ENCODE peak calls at places on chromosomes 1 and 21, in four cellular contexts. L, S, R and T are unnamed samples.

GRCh38 chr1:61452354-61452990 is 272.5 kb downstream of the TM2D1 start:
- DNase-seq in S (no peak), R (no peak), L (no peak), T (no peak)

GRCh38 chr1:22861764-22862440 is 110.8 kb downstream of the LACTBL1 start:
- DNase-seq in S (peak), R (peak), L (peak), T (no peak)

GRCh38 chr1:22816063-22816775 is 105.6 kb downstream of the EPHB2 start:
- DNase-seq in R (no peak), L (no peak), S (no peak), T (no peak)

GRCh38 chr1:79787631-79788030 is 781.1 kb upstream of the ADGRL4 start:
- DNase-seq in S (no peak), L (no peak), R (no peak), T (no peak)

GRCh38 chr21:37939251-37939650 is 23.0 kb upstream of the KCNJ6 start:
- DNase-seq in S (no peak), R (no peak), L (no peak), T (no peak)

GRCh38 chr1:168615965-168616364 is 39.6 kb downstream of the XCL1 start:
- DNase-seq in L (no peak), S (no peak), R (no peak), T (no peak)

GRCh38 chr1:154467768-154468102 is 34.3 kb upstream of the TDRD10 start:
- DNase-seq in R (no peak), S (no peak), L (no peak), T (no peak)

GRCh38 chr1:3222042-3222692 is 153.2 kb downstream of the PRDM16 start:
- DNase-seq in R (peak), S (no peak), L (peak), T (no peak)

GRCh38 chr1:169538998-169539871 is 47.0 kb downstream of the F5 start:
- DNase-seq in S (no peak), R (no peak), L (no peak), T (no peak)

GRCh38 chr1:212430955-212431394 is 1.7 kb upstream of the NENF start:
- DNase-seq in L (no peak), S (no peak), R (no peak), T (no peak)

GRCh38 chr1:7105258-7105657 is 320.0 kb downstream of the CAMTA1 start:
- DNase-seq in L (no peak), S (no peak), R (no peak), T (no peak)

GRCh38 chr1:110634455-110635281 is 28.5 kb upstream of the KCNA2 start:
- DNase-seq in S (no peak), L (no peak), R (peak), T (peak)

GRCh38 chr1:31005617-31006166 is 59.8 kb downstream of the PUM1 start:
- DNase-seq in L (no peak), S (no peak), R (no peak), T (no peak)

GRCh38 chr1:54949971-54950360 is 30.5 kb upstream of the TMEM61 start:
- DNase-seq in L (no peak), R (no peak), S (no peak), T (no peak)

GRCh38 chr1:54942976-54943375 is 37.5 kb upstream of the TMEM61 start:
- DNase-seq in L (no peak), R (no peak), S (no peak), T (no peak)

GRCh38 chr1:54947540-54947939 is 32.9 kb upstream of the TMEM61 start:
- DNase-seq in S (no peak), R (no peak), L (no peak), T (no peak)

GRCh38 chr1:54944610-54945392 is 35.6 kb upstream of the TMEM61 start:
- DNase-seq in R (peak), S (peak), L (peak), T (peak)

GRCh38 chr1:54945393-54945936 is 35.0 kb upstream of the TMEM61 start:
- DNase-seq in R (no peak), S (no peak), L (no peak), T (no peak)
- TF ChIP-seq CTCF in R (no peak), S (no peak), L (no peak), T (no peak)

GRCh38 chr1:66084442-66084841 is 291.7 kb downstream of the PDE4B start:
- DNase-seq in S (no peak), L (no peak), R (no peak), T (no peak)
- TF ChIP-seq CTCF in S (peak), L (no peak), R (no peak), T (no peak)

GRCh38 chr1:160954158-160955104 is at the start of gene ITLN2:
- DNase-seq in S (no peak), L (peak), R (peak), T (peak)
- TF ChIP-seq CTCF in S (peak), L (peak), R (peak), T (peak)

DNA sequence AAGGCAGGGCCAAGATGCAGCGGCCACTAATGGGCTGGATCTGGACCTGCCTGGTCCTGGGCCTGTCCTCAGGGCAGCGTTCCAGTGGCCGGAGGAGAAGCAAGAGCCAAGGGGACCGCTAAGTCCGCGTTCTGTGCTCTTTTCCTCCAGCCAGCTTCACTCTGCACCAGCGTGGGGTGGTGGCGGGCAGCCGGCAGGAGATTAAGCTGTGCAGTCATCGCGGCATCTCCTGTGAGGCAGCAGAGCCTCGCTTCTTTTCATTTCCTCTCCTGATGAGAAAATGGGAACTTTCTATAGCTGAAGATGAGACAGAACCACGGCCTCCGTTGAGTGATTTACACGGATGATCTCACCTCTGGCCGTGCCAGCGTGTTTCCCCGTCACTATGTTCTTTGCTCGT is 43.4 kb downstream of the AJAP1 start:
- DNase-seq in R (no peak), L (no peak), S (no peak), T (no peak)
- TF ChIP-seq CTCF in R (no peak), L (no peak), S (no peak), T (no peak)

GRCh38 chr1:115501476-115501875 is 140.3 kb upstream of the VANGL1 start:
- DNase-seq in S (no peak), L (no peak), R (no peak), T (no peak)

GRCh38 chr1:115505157-115505571 is 136.6 kb upstream of the VANGL1 start:
- DNase-seq in L (no peak), R (no peak), S (no peak), T (no peak)

GRCh38 chr1:115506523-115507255 is 135.1 kb upstream of the VANGL1 start:
- DNase-seq in R (no peak), L (no peak), S (no peak), T (no peak)

GRCh38 chr1:115507916-115508315 is 133.9 kb upstream of the VANGL1 start:
- DNase-seq in L (no peak), R (no peak), S (no peak), T (no peak)

DNA sequence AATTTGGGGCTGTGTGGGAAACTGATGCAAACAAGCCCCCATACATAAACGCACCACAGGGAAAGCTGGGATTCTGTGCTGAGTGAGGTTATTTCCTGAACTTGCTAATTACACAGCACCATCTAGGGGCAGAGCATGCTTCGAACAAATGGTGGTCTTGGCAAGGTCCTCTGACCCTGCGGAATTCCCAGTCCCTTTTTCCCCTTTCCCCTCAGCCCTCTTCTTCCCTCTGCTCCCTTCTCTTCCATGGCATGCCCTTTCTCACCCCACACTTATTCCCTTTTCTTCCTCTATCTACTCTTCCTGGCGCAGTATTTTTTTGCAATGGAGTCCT is 134.5 kb upstream of the VANGL1 start:
- DNase-seq in S (peak), R (no peak), L (peak), T (no peak)
- TF ChIP-seq CTCF in S (no peak), R (no peak), L (peak), T (no peak)

GRCh38 chr1:27405074-27405473 is 12.7 kb downstream of the GPR3 start:
- DNase-seq in S (no peak), R (no peak), L (no peak), T (no peak)
- TF ChIP-seq CTCF in S (no peak), R (no peak), L (no peak), T (no peak)

GRCh38 chr1:97245682-97246081 is 524.1 kb downstream of the PTBP2 start:
- DNase-seq in S (no peak), R (no peak), L (no peak), T (no peak)

GRCh38 chr1:97238816-97239215 is 517.2 kb downstream of the PTBP2 start:
- DNase-seq in S (no peak), L (no peak), R (no peak), T (no peak)

GRCh38 chr1:97247196-97247595 is 525.6 kb downstream of the PTBP2 start:
- DNase-seq in R (no peak), S (no peak), L (peak), T (no peak)

DNA sequence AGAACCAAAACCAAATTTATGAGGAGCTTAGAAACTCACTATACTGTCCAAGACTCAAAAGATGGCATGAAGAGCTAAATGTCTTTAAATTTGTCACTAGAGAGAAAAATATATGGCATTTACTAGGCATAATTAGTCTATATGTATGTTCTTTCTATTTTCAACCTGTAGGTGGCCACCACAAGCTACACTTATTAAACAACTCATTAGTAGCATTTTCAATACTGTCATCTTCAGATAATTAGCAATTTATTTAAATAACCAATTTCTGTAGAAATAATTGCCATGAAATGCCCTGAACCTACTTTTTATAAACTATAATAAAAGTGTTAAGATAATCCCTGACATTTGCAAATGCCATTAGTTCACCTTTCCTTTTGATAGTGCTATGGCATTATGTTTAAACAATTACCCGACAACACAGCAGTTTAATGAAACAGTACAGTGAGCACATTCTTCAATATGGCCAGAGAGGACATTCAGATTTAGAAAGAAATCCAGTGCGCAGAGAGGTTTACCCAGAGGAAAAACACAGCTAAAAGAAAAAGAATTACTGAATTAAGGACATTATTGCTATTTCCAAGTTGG is 522.5 kb downstream of the PTBP2 start:
- DNase-seq in S (no peak), R (no peak), L (peak), T (peak)
- TF ChIP-seq CTCF in S (peak), R (peak), L (no peak), T (peak)

GRCh38 chr1:209741198-209741597 is 14.7 kb upstream of the TRAF3IP3 start:
- DNase-seq in R (no peak), S (no peak), L (no peak), T (no peak)
- TF ChIP-seq CTCF in R (no peak), S (no peak), L (no peak), T (no peak)